ENCODE peak calls at places on chromosomes 1 and 21, in four cellular contexts. D is thoracic aorta, S is fibroblast of pulmonary artery, V is A549. H is an unnamed sample.

GRCh38 chr1:58390051-58390450 is 156.5 kb downstream of the OMA1 start:
- DNase-seq in D (no peak), S (no peak), V (no peak), H (no peak)

GRCh38 chr1:235402457-235403200 is 35.4 kb downstream of the TBCE start:
- DNase-seq in D (no peak), S (no peak), V (peak; percentile 83), H (no peak)

GRCh38 chr1:103056423-103056822 is 51.9 kb downstream of the COL11A1 start:
- DNase-seq in D (no peak), S (peak; percentile 86), V (no peak), H (no peak)

GRCh38 chr1:240888039-240888786 is 276.3 kb upstream of the GREM2 start:
- DNase-seq in D (no peak), S (peak; percentile 0), V (peak; percentile 47), H (no peak)

GRCh38 chr1:98048234-98048633 is 127.4 kb upstream of the DPYD start:
- DNase-seq in D (no peak), S (peak; percentile 93), V (peak; percentile 58), H (peak; percentile 56)

GRCh38 chr1:175118375-175118774 is 50.7 kb downstream of the TNN start:
- DNase-seq in D (no peak), S (no peak), V (no peak), H (no peak)

GRCh38 chr1:156337052-156337887 is 822 bp downstream of the CCT3 start:
- DNase-seq in D (no peak), S (no peak), V (peak; percentile 14), H (peak; percentile 31)

GRCh38 chr1:25568090-25568833 is 24.9 kb downstream of the LDLRAP1 start:
- DNase-seq in D (peak; percentile 51), S (peak; percentile 42), V (no peak), H (peak; percentile 55)

GRCh38 chr1:223707270-223708000 is 4.9 kb upstream of the CAPN2 start:
- DNase-seq in D (no peak), S (peak; percentile 96), V (peak; percentile 97), H (peak; percentile 90)

GRCh38 chr1:96370752-96371151 is 350.8 kb upstream of the PTBP2 start:
- DNase-seq in D (no peak), S (peak; percentile 95), V (peak; percentile 7), H (no peak)

GRCh38 chr1:7616076-7616833 is 154.8 kb upstream of the VAMP3 start:
- DNase-seq in D (no peak), S (peak; percentile 29), V (peak; percentile 10), H (peak; percentile 37)

GRCh38 chr1:117783586-117784396 is 145.6 kb downstream of the GDAP2 start:
- DNase-seq in D (no peak), S (no peak), V (no peak), H (no peak)

DNA sequence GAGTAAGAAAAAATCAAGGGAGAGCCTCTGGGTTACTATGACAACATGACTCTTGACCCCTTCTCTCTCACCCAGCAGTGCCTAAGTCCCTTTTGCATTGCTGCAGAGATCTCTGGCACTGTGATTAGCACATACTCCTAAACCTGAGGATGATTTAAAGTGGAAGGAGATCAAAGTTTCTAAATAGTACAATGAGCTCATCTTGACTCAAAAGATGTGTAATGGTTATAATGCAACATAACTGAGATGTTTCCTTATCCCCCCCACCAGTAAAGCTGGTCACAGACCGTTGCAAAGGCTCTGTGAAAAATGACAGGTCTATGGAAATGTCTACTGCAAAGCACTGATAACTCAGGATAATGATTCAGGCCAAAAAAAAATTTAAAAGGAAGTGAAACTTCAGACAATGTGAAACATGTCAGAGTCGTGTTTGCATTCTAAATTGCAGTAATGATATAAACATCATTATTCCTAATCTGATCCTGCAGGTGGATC is 519.2 kb downstream of the KIF26B start:
- DNase-seq in D (no peak), S (peak; percentile 10), V (no peak), H (no peak)
- H3K4me3 ChIP-seq in D (no peak overlapping the region), S (no peak overlapping the region), V (no peak overlapping the region), H (no peak overlapping the region)

GRCh38 chr1:172452536-172453159 is 8.8 kb upstream of the PIGC start:
- DNase-seq in D (no peak), S (no peak), V (no peak), H (no peak)
- H3K4me3 ChIP-seq in D (no peak overlapping the region), S (no peak overlapping the region), V (no peak overlapping the region), H (no peak overlapping the region)

GRCh38 chr21:45982256-45982757 is 737 bp downstream of the COL6A1 start:
- DNase-seq in D (no peak), S (no peak), V (no peak), H (no peak)
- H3K4me3 ChIP-seq in D (peak overlapping the region; percentile 99), S (peak overlapping the region; percentile 91), V (peak overlapping the region; percentile 44), H (peak overlapping the region; percentile 99)

DNA sequence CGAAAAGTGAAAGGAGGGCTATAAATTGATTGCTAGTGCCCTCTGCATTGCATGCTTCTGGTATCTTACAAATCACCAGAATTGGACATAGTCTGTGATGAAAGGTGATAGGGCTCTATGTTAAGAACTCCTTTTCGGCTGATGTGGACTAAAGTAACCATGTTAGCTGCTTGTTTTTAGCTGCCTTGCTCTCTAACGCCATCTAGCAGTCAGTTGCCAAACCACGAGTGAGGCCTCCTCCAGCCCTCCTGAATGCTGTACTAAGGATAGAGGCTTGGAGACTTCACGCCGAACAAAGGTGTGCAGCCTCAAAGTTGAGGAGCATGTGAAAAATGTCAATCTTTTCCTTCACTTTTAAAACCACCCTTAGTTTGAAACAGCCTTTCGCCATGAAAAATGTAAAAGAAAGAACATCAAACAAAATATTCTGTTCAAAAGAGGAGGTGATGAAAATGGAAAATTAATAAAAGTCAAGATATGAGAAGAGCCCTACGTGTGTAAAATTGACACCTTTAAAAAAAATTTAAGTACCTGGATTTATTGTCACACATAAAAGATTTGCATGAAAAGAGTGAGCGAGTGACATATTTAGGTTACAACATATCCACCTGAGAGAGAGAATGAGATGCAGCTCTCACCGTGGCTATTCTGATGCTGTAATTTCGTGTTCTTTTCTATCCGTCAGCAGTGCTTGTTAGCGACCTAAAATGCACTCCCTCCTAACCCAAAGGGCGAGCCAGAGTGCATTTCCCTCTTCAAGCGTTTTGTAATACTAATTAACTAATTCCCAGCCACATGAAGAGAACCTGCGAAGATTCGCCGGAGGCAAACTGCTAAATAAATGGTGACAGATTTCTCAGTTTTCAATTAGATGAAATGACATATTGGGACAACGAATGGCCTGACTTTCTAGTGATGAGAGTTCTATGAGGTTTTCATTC is 8.0 kb downstream of the LRRC53 start:
- DNase-seq in D (no peak), S (peak; percentile 42), V (peak; percentile 53), H (peak; percentile 37)
- H3K4me3 ChIP-seq in D (no peak overlapping the region), S (no peak overlapping the region), V (no peak overlapping the region), H (no peak overlapping the region)

GRCh38 chr1:21176589-21177555 is at the start of gene EIF4G3:
- DNase-seq in D (peak; percentile 94), S (peak; percentile 97), V (peak; percentile 92), H (peak; percentile 99)
- H3K4me3 ChIP-seq in D (peak within 1 kb of the TSS; percentile 87), S (peak within 1 kb of the TSS; percentile 95), V (peak within 1 kb of the TSS; percentile 94), H (peak within 1 kb of the TSS; percentile 87)

DNA sequence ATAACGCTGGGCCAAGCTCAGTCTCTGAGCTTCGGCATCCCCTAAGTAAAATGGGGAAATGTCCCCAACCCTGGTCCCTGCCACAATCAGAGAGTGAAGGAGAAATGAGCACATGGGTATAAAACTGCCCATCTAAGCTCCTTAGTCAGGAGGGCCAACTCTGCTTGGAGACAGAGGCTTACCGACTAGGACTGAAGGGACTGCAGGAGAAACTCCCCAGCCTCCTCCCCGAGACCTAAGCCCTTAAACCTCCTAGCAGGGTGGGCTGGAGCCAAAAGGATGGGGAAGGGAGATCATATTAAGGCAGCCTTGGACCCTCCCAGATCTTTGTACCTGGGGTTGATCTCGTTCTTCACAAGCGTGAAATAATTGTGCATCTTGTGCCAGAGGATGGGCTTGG is 5.5 kb downstream of the ETNK2 start:
- DNase-seq in D (no peak), S (no peak), V (no peak), H (no peak)
- H3K4me3 ChIP-seq in D (no peak overlapping the region), S (no peak overlapping the region), V (no peak overlapping the region), H (no peak overlapping the region)

GRCh38 chr1:21149862-21150432 is 26.8 kb downstream of the EIF4G3 start:
- DNase-seq in D (no peak), S (peak; percentile 87), V (peak; percentile 52), H (no peak)
- H3K4me3 ChIP-seq in D (no peak overlapping the region), S (no peak overlapping the region), V (no peak overlapping the region), H (no peak overlapping the region)

GRCh38 chr1:162823231-162823630 is 32.7 kb downstream of the HSD17B7 start:
- DNase-seq in D (no peak), S (no peak), V (no peak), H (no peak)
- H3K4me3 ChIP-seq in D (no peak overlapping the region), S (no peak overlapping the region), V (no peak overlapping the region), H (no peak overlapping the region)